ENCODE peak calls at places on chromosomes 1 and 21, in six cellular contexts. P is body of pancreas, O is adrenal gland, D is GM23338, J is pancreas, S is neural progenitor cell. W is an unnamed sample.

GRCh38 chr1:181638004-181638403 is 154.7 kb downstream of the CACNA1E start:
- DNase-seq in S (no peak), O (no peak), D (no peak), P (no peak), J (no peak), W (no peak)

GRCh38 chr21:34743831-34744230 is 75.0 kb downstream of the CLIC6 start:
- DNase-seq in D (no peak), S (no peak), P (no peak), O (no peak), J (peak; percentile 38), W (no peak)

GRCh38 chr21:35828161-35828560 is 232.2 kb downstream of the SETD4 start:
- DNase-seq in J (no peak), D (no peak), P (no peak), S (no peak), O (no peak), W (peak; percentile 7)

GRCh38 chr1:184075040-184076029 is 23.8 kb downstream of the TSEN15 start:
- DNase-seq in J (peak; percentile 32), P (no peak), S (peak; percentile 66), D (peak; percentile 73), O (peak; percentile 33), W (no peak)

GRCh38 chr1:199780948-199781347 is 246.6 kb upstream of the NR5A2 start:
- DNase-seq in O (no peak), S (no peak), J (no peak), P (no peak), D (no peak), W (no peak)

GRCh38 chr1:20446796-20447195 is 39.2 kb downstream of the CAMK2N1 start:
- DNase-seq in D (no peak), P (no peak), S (no peak), J (no peak), O (no peak), W (no peak)

GRCh38 chr1:72485786-72486185 is 203.4 kb upstream of the NEGR1 start:
- DNase-seq in D (no peak), J (no peak), S (no peak), O (no peak), P (no peak), W (no peak)

GRCh38 chr1:7984826-7985225 is 23.3 kb downstream of the PARK7 start:
- DNase-seq in S (peak; percentile 79), O (no peak), J (no peak), D (no peak), P (no peak), W (no peak)

GRCh38 chr1:163442214-163442765 is 120.5 kb downstream of the NUF2 start:
- DNase-seq in D (no peak), O (no peak), S (no peak), J (no peak), P (no peak), W (no peak)

GRCh38 chr1:89603651-89604413 is 29.1 kb upstream of the LRRC8C start:
- DNase-seq in O (no peak), S (no peak), J (no peak), D (no peak), P (no peak), W (no peak)

GRCh38 chr1:22680736-22681135 is 27.7 kb downstream of the C1QB start:
- DNase-seq in S (no peak), P (no peak), D (no peak), J (no peak), O (no peak), W (no peak)

GRCh38 chr1:230772457-230773395 is 25.5 kb downstream of the CAPN9 start:
- DNase-seq in D (peak; percentile 61), S (peak; percentile 42), O (peak; percentile 80), J (peak; percentile 41), P (no peak), W (peak; percentile 79)

GRCh38 chr1:93151474-93151873 is 28.7 kb downstream of the TMED5 start:
- DNase-seq in S (no peak), O (no peak), D (no peak), P (no peak), J (no peak), W (no peak)

GRCh38 chr1:20087668-20088067 is 17.7 kb downstream of the PLA2G5 start:
- DNase-seq in J (no peak), P (no peak), O (no peak), D (peak; percentile 51), S (no peak), W (no peak)

GRCh38 chr1:170661646-170662411 is 2.1 kb upstream of the PRRX1 start:
- DNase-seq in S (peak; percentile 85), P (no peak), D (peak; percentile 79), J (no peak), O (no peak), W (peak; percentile 80)

GRCh38 chr1:111904478-111905218 is 84.8 kb downstream of the KCND3 start:
- DNase-seq in P (no peak), J (no peak), S (peak; percentile 85), O (no peak), D (peak; percentile 42), W (peak; percentile 70)

GRCh38 chr1:165315481-165315880 is 41.0 kb downstream of the LMX1A start:
- DNase-seq in S (no peak), J (no peak), O (no peak), P (no peak), D (no peak), W (no peak)

GRCh38 chr1:244080343-244080929 is 29.4 kb downstream of the ZBTB18 start:
- DNase-seq in O (no peak), P (no peak), D (no peak), S (no peak), J (no peak), W (peak; percentile 20)

GRCh38 chr1:206472886-206473285 is 2.6 kb downstream of the IKBKE start:
- DNase-seq in S (no peak), D (no peak), O (no peak), P (no peak), J (no peak), W (no peak)
- H3K4me1 ChIP-seq in S (peaks cover 41% of the 10 kb centered on the region), D (peaks cover 39% of the 10 kb centered on the region), O (peaks cover 4% of the 10 kb centered on the region), P (peaks cover 23% of the 10 kb centered on the region), J (peaks cover 17% of the 10 kb centered on the region), W (peaks cover 15% of the 10 kb centered on the region)

GRCh38 chr1:56374026-56374974 is 205.1 kb downstream of the PLPP3 start:
- DNase-seq in J (no peak), P (no peak), D (no peak), O (no peak), S (no peak), W (no peak)

GRCh38 chr1:56378376-56379070 is 200.8 kb downstream of the PLPP3 start:
- DNase-seq in S (no peak), O (no peak), P (no peak), J (no peak), D (no peak), W (no peak)

GRCh38 chr1:56376188-56376984 is 203.0 kb downstream of the PLPP3 start:
- DNase-seq in P (no peak), O (no peak), S (peak; percentile 34), J (no peak), D (peak; percentile 57), W (peak; percentile 85)

GRCh38 chr1:56375184-56375837 is 204.1 kb downstream of the PLPP3 start:
- DNase-seq in J (no peak), O (no peak), S (peak; percentile 66), D (peak; percentile 59), P (no peak), W (no peak)

DNA sequence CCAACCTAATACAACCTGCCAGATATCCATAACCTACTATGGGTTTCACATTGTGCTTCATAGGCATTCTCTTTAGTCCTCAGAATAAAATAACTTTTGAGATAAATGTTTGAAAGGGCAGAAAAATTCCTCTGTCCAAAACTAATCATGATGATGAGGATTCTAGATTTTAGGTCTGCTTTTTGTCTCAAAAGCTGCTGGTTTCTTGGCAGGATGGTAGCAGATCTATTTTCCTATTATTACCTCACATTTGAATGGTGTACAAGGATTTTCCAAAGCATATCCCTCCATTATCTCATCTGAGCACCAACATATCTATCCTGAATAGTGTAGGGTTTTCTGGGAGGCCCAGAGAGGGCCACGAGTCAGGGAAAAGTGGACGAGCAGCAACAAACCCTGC is 202.0 kb downstream of the PLPP3 start:
- DNase-seq in P (no peak), S (no peak), O (no peak), J (no peak), D (no peak), W (no peak)
- H3K4me1 ChIP-seq in P (peaks cover 5% of the 10 kb centered on the region), S (peaks cover 45% of the 10 kb centered on the region), O (no peaks in the 10 kb centered on the region), J (peaks cover 7% of the 10 kb centered on the region), D (peaks cover 30% of the 10 kb centered on the region), W (no peaks in the 10 kb centered on the region)

GRCh38 chr21:33229776-33230517 is at the start of gene IFNAR2:
- DNase-seq in P (peak; percentile 74), D (peak; percentile 90), O (peak; percentile 64), S (peak; percentile 91), J (peak; percentile 63), W (peak; percentile 94)

GRCh38 chr21:33231526-33231925 is 1.8 kb downstream of the IFNAR2 start:
- DNase-seq in J (no peak), D (no peak), O (no peak), P (no peak), S (no peak), W (no peak)

GRCh38 chr21:33230518-33231324 is 983 bp downstream of the IFNAR2 start:
- DNase-seq in J (peak; percentile 52), P (peak; percentile 37), S (peak; percentile 77), O (peak; percentile 28), D (peak; percentile 86), W (peak; percentile 86)

GRCh38 chr21:33229099-33229775 is 501 bp upstream of the IFNAR2 start:
- DNase-seq in P (no peak), S (no peak), O (no peak), D (peak; percentile 15), J (no peak), W (no peak)

DNA sequence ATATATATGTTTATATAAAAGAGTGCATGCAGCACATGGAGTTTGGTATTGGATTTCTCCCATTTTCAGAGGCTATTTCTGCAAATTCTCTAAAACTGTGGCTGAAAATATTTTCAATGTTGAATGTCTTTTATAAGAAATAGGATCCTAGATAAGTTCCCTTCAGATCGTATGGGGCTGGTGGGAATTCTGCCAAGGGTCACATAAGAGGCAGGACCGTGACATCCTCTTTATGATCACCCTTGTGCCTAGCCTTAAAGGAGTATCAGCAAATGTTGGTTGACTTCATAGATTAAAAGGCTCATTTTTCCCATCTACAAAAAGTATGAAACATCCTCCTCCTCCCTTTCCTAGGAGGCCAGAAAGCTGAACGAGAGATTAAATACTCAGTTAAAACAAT is 1.3 kb upstream of the IFNAR2 start:
- DNase-seq in O (no peak), J (no peak), P (no peak), S (no peak), D (no peak), W (no peak)
- H3K4me1 ChIP-seq in O (no peaks in the 10 kb centered on the region), J (peaks cover 14% of the 10 kb centered on the region), P (peaks cover 23% of the 10 kb centered on the region), S (peaks cover 12% of the 10 kb centered on the region), D (peaks cover 24% of the 10 kb centered on the region), W (peaks cover 7% of the 10 kb centered on the region)

DNA sequence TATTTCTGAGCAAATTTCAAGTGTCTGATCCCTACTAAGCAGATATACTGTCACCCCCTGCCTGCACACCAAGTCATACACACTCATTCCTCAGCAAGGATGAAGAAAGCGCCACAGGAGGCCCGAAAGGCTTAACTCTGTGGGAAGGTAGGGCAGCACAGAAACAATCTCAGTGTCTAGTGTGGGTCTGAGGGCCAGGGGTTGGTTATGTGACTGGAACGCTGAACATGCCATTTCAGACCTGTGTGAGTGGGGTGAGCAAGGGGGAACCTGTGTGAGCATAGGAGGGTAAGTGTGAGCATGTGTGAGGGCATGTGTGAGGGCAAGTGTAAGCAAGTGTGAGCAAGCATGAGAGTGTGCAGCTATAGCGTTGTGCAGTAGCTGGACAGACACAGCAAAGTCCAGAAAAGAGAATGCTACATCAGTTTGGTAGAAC is 6.2 kb downstream of the ITPKB start:
- DNase-seq in J (no peak), S (peak; percentile 37), O (no peak), D (no peak), P (no peak), W (no peak)
- H3K4me1 ChIP-seq in J (peaks cover 10% of the 10 kb centered on the region), S (peaks cover 10% of the 10 kb centered on the region), O (no peaks in the 10 kb centered on the region), D (peaks cover 31% of the 10 kb centered on the region), P (peaks cover 55% of the 10 kb centered on the region), W (peaks cover 16% of the 10 kb centered on the region)

W was measured in endodermal cell.